ENCODE peak calls at places on chromosomes 6 and 20, in five cellular contexts. O is spleen, U is osteocyte, H is lung, K is OCI-LY7. Y is an unnamed sample.
A peak's percentile ranks its signal among the peaks of the same experiment; 100 is the strongest.

GRCh38 chr20:1569417-1569861 is 11.9 kb upstream of the SIRPD start:
- DNase-seq in O (peak; percentile 75), U (no peak), H (no peak), K (no peak), Y (no peak)

GRCh38 chr6:20532881-20533280 is 1.4 kb upstream of the CDKAL1 start:
- DNase-seq in O (no peak), U (no peak), H (no peak), K (no peak), Y (no peak)

GRCh38 chr6:57423468-57423867 is 106.0 kb downstream of the PRIM2 start:
- DNase-seq in O (no peak), U (no peak), H (no peak), K (no peak), Y (no peak)

GRCh38 chr6:35368038-35368887 is 25.9 kb downstream of the PPARD start:
- DNase-seq in O (no peak), U (no peak), H (no peak), K (peak; percentile 29), Y (peak; percentile 54)

GRCh38 chr20:833121-833449 is 430 bp upstream of the FAM110A start:
- DNase-seq in O (no peak), U (no peak), H (no peak), K (no peak), Y (no peak)

GRCh38 chr6:1701668-1702353 is 92.1 kb downstream of the FOXC1 start:
- DNase-seq in O (no peak), U (peak; percentile 73), H (no peak), K (no peak), Y (no peak)

GRCh38 chr6:144263786-144264185 is 21.3 kb upstream of the UTRN start:
- DNase-seq in O (no peak), U (no peak), H (no peak), K (no peak), Y (no peak)

GRCh38 chr6:15922510-15923307 is 206.2 kb upstream of the MYLIP start:
- DNase-seq in O (no peak), U (no peak), H (no peak), K (no peak), Y (no peak)

GRCh38 chr6:135030532-135031178 is 24.0 kb downstream of the HBS1L start:
- DNase-seq in O (no peak), U (no peak), H (no peak), K (no peak), Y (peak; percentile 60)

GRCh38 chr6:36197739-36198221 is 1.2 kb downstream of the BRPF3 start:
- DNase-seq in O (peak; percentile 80), U (no peak), H (no peak), K (no peak), Y (peak; percentile 35)

GRCh38 chr6:16238057-16238657 is at the start of gene GMPR:
- DNase-seq in O (peak; percentile 90), U (peak; percentile 89), H (peak; percentile 78), K (no peak), Y (peak; percentile 81)

GRCh38 chr6:91291071-91291470 is 704.2 kb upstream of the MAP3K7 start:
- DNase-seq in O (no peak), U (no peak), H (no peak), K (no peak), Y (no peak)

GRCh38 chr6:3247255-3248146 is 11.2 kb upstream of the PSMG4 start:
- DNase-seq in O (no peak), U (no peak), H (no peak), K (no peak), Y (peak; percentile 29)

GRCh38 chr6:113819169-113819830 is 37.8 kb upstream of the MARCKS start:
- DNase-seq in O (no peak), U (no peak), H (no peak), K (no peak), Y (no peak)

GRCh38 chr6:137222376-137222775 is 3.2 kb upstream of the IFNGR1 start:
- DNase-seq in O (no peak), U (no peak), H (no peak), K (peak; percentile 77), Y (no peak)

GRCh38 chr20:35263609-35264223 is 14.2 kb downstream of the MMP24OS start:
- DNase-seq in O (no peak), U (no peak), H (peak; percentile 83), K (no peak), Y (no peak)

GRCh38 chr6:149867876-149868640 is 3.9 kb upstream of the LRP11 start:
- DNase-seq in O (no peak), U (no peak), H (no peak), K (no peak), Y (no peak)

GRCh38 chr6:33213166-33213988 is 5.1 kb downstream of the RING1 start:
- DNase-seq in O (peak; percentile 79), U (no peak), H (no peak), K (no peak), Y (peak; percentile 54)

GRCh38 chr20:59385461-59385860 is 85.0 kb downstream of the EDN3 start:
- DNase-seq in O (no peak), U (no peak), H (no peak), K (no peak), Y (peak; percentile 13)

GRCh38 chr6:17470953-17471335 is 77.5 kb downstream of the CAP2 start:
- DNase-seq in O (no peak), U (no peak), H (no peak), K (no peak), Y (no peak)

DNA sequence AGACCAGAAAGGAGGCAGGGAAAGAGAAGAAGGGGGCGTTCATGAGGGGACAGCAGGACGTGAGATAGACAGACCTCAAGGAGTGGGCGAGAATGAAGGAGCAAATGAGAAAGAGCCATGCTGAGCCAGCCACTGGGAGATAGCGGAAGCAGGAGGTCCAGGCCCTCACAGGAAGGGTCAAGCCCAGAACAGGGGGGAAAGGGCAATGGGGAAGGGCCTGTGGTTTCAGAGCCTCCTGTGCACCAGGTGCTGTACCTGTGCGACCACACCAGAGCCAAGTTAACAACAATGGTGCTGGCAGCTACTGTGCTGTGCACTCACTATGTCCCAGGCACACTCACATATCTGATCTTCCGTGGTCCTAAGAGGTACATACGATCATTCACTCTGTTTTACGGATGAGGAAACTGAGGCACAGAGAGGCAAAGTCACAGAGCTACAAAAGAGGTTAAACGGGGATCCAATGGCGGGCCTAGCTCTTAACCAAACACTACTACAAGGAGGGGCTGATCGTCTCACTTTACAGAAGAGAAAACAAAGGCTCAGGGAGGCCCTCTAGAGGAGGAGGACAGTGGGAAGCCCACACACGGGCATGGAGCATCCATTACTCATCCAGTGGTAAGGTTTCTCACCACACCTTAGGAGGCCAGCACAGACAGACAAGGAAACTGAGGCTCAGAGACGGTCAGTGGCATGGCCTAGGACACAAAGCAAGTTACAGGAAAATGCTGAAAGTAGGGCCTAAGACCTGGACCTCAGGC is 129.1 kb downstream of the PREX1 start:
- DNase-seq in O (peak; percentile 16), U (no peak), H (no peak), K (no peak), Y (no peak)
- TF ChIP-seq CTCF in O (no peak), U (no peak), H (no peak), K (peak; percentile 39), Y (no peak)

DNA sequence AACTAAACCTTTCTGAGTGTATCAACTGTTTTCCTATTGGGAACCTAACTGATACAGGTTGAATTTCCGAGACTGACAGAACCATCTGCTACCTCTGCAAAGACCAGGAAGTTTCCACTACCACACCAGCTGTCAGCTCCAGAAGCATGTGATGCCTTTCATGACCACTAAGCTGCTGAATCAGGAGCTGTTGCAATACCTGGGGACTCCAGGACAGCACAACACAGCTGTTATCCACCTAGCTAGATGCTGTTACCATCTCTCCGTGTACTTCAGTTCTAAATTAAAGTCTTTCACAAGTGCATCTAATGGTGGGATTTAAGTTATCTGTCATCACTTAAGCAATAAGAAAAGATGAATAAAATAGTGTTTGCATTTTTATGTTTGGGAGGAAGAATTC is 158.2 kb upstream of the IMPG1 start:
- DNase-seq in O (no peak), U (no peak), H (no peak), K (no peak), Y (no peak)
- TF ChIP-seq CTCF in O (no peak), U (no peak), H (no peak), K (no peak), Y (no peak)

DNA sequence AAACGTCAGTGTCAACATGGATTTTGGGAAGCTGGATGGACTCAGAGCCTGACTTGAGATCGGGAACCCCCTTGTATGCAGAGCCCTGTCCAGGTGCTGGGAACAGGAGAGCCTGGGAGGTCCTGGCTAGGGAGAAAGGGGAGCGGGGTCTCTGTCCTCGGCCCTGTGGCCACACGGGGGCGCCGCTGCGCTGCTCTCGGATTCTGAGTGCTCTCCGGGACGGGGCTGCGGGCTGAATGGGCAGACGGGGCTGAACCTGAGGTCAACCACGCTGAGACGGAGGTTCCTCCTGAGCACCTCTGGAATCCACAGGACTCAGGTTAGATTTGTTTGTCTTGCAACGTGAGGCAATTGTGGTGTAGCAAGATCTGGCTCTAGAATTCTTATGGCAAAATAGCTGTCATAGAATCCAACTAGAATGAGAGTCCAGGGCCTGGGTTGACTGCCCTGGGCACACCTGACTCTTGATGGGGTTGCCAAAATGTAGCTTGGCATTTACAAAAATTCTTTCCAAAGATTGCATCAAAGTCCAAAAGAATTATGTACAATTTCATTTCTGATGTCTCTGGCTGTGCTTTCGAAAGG is 20.6 kb upstream of the HLA-F start:
- DNase-seq in O (peak; percentile 94), U (no peak), H (no peak), K (peak; percentile 43), Y (peak; percentile 83)
- TF ChIP-seq CTCF in O (peak; percentile 45), U (peak; percentile 71), H (peak; percentile 18), K (peak; percentile 77), Y (peak; percentile 84)

DNA sequence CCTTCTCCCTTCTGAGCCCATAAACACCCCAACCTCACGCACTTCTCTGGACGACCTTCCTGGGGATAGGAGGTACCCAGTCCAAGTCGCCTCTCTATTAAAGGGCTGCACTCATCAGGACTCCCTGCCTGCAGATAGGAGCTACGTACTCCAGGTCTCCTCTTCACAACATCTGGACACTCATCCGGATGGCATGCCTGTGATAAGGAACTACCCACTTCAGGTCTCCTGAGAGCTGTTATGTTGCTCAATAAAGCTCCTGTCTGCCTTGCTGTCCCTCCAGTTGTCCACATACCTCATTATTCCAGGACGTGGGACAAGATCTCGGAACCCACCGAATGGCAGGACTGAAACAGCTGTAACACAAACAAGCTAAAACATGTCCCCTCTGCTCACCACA is 548.0 kb downstream of the TBC1D32 start:
- DNase-seq in O (no peak), U (no peak), H (no peak), K (no peak), Y (no peak)
- TF ChIP-seq CTCF in O (no peak), U (no peak), H (no peak), K (no peak), Y (no peak)

DNA sequence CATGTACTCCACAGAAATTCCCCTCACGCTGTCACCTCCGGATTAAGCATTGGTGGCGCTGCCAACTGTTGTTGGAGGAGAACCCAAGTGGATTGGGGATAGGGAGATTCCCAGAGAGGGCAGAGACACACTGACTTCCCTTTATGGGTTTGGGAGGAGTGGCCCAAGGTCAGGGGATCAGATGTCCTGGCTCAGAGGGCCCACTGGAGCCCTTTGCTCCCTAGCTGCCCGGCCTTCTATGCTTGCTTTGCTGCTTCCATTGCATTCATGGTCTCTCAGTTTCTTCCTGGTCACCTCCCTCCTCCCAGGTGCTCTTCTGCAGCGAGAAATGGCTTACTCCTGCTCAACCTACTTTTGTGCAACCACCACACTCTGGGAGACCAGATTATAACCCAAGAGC is 14.3 kb downstream of the CUL9 start:
- DNase-seq in O (peak; percentile 47), U (no peak), H (no peak), K (no peak), Y (no peak)
- TF ChIP-seq CTCF in O (no peak), U (no peak), H (no peak), K (no peak), Y (no peak)

DNA sequence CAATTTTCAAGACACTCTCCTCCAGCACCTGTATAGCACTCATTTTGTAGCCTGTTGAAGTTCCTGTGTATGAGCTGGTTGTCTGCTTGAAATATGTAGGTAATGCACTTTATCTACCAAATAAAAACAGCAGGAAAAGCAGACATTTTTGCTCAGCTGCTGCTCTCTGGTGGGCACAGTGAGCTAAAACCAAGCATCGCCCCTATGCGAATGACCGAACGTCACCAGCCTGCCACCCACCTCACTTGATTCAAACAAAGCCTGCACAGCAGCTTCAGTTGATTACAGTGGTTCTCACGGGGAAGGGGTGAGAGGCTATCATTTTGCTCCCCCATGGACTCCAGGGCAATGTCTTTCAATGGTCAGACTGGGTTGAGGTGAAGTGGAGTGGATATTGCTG is 185.7 kb downstream of the SASH1 start:
- DNase-seq in O (no peak), U (no peak), H (no peak), K (peak; percentile 19), Y (no peak)
- TF ChIP-seq CTCF in O (no peak), U (peak; percentile 40), H (no peak), K (peak; percentile 58), Y (no peak)

Y was measured in activated CD8-positive, alpha-beta T cell treated with anti-CD3 and anti-CD28 coated beads for 36 hours.